ENCODE peak calls at places on chromosome 21, in seven cellular contexts. E is K562, U is fibroblast of mammary gland, B is endothelial cell, D is astrocyte of the cerebellum, Q is erythroblast, F is HS-5. J is an unnamed sample.

GRCh38 chr21:44951186-44951915 is 11.5 kb downstream of the SLX9 start:
- DNase-seq in E (no peak), U (no peak), B (no peak), D (no peak), Q (no peak), F (no peak), J (no peak)

GRCh38 chr21:32412998-32413504 is 545 bp downstream of the EVA1C start:
- DNase-seq in E (no peak), U (no peak), B (no peak), D (no peak), Q (peak), F (no peak), J (no peak)

GRCh38 chr21:41768371-41769042 is 1.7 kb upstream of the RIPK4 start:
- DNase-seq in E (no peak), U (peak), B (peak), D (no peak), Q (no peak), F (peak), J (peak)

GRCh38 chr21:42080788-42081083 is 9.6 kb downstream of the UMODL1 start:
- DNase-seq in E (no peak), U (peak), B (no peak), D (peak), Q (no peak), F (peak), J (peak)

GRCh38 chr21:35346697-35347096 is 297.6 kb upstream of the RUNX1 start:
- DNase-seq in E (no peak), U (no peak), B (no peak), D (no peak), Q (no peak), F (no peak), J (no peak)

GRCh38 chr21:21463456-21463855 is 465.2 kb downstream of the NCAM2 start:
- DNase-seq in E (no peak), U (no peak), B (peak), D (no peak), Q (no peak), F (no peak), J (no peak)

GRCh38 chr21:16624468-16625102 is 888.3 kb upstream of the CXADR start:
- DNase-seq in E (no peak), U (no peak), B (no peak), D (no peak), Q (no peak), F (no peak), J (no peak)

GRCh38 chr21:24938592-24938991 is 668.7 kb downstream of the MRPL39 start:
- DNase-seq in E (peak), U (no peak), B (no peak), D (no peak), Q (peak), F (no peak), J (no peak)

GRCh38 chr21:22575165-22575584 is 1577.0 kb downstream of the NCAM2 start:
- DNase-seq in E (peak), U (no peak), B (peak), D (no peak), Q (no peak), F (no peak), J (no peak)

J was measured in LHCN-M2.